ENCODE peak calls at places on chromosomes 6 and 20, in eight cellular contexts. C is heart right ventricle, A is mammary epithelial cell, D is A549, T is osteoblast, E is kidney, L is MM.1S, K is left ventricle myocardium inferior. B is an unnamed sample. For H3K4me1, the result is how much of the 10 kb centered on the place peaks cover.

GRCh38 chr20:10093087-10093591 is 58.4 kb downstream of the ANKEF1 start:
- DNase-seq in A (peak), C (no peak), K (no peak), E (no peak), L (no peak), D (peak), T (peak), B (no peak)

GRCh38 chr6:155444120-155444917 is 11.3 kb downstream of the NOX3 start:
- DNase-seq in E (no peak), A (peak), L (no peak), K (no peak), C (no peak), D (no peak), T (no peak), B (no peak)

GRCh38 chr6:3746119-3746691 is 5.3 kb downstream of the PXDC1 start:
- DNase-seq in D (no peak), E (peak), C (no peak), L (no peak), A (no peak), T (peak), K (no peak), B (no peak)

GRCh38 chr20:20411382-20411781 is 43.5 kb downstream of the INSM1 start:
- DNase-seq in K (no peak), A (no peak), C (no peak), E (no peak), D (no peak), L (no peak), T (no peak), B (no peak)

GRCh38 chr20:46894971-46895905 is 595 bp downstream of the EYA2 start:
- DNase-seq in C (no peak), K (no peak), T (peak), L (no peak), A (peak), D (no peak), E (peak), B (peak)

GRCh38 chr6:84789170-84789569 is 24.8 kb upstream of the TBX18 start:
- DNase-seq in A (no peak), K (no peak), C (no peak), E (no peak), T (no peak), L (no peak), D (no peak), B (no peak)

GRCh38 chr20:46720019-46720418 is 10.6 kb downstream of the SLC2A10 start:
- DNase-seq in L (no peak), T (no peak), K (no peak), E (no peak), C (no peak), A (no peak), D (no peak), B (peak)

GRCh38 chr6:137731960-137732616 is 135.0 kb upstream of the TNFAIP3 start:
- DNase-seq in A (peak), K (no peak), T (no peak), D (peak), E (no peak), L (no peak), C (no peak), B (no peak)

GRCh38 chr20:53943522-53944291 is 126.7 kb downstream of the BCAS1 start:
- DNase-seq in K (no peak), L (no peak), D (peak), A (no peak), C (peak), E (no peak), T (peak), B (peak)

GRCh38 chr6:46129301-46129633 is 522 bp upstream of the ENPP4 start:
- DNase-seq in E (no peak), A (no peak), D (no peak), C (no peak), K (no peak), T (no peak), L (no peak), B (no peak)

GRCh38 chr20:38514185-38514584 is 41.5 kb downstream of the RALGAPB start:
- DNase-seq in T (no peak), A (no peak), K (no peak), D (no peak), E (no peak), L (no peak), C (no peak), B (no peak)

GRCh38 chr6:127026247-127026646 is 92.2 kb upstream of the RSPO3 start:
- DNase-seq in E (no peak), K (no peak), C (no peak), T (peak), D (peak), A (peak), L (no peak), B (no peak)

GRCh38 chr6:149895702-149896310 is 2.1 kb downstream of the RAET1E start:
- DNase-seq in E (peak), K (peak), D (peak), C (peak), L (no peak), A (peak), T (no peak), B (peak)

GRCh38 chr6:105459884-105460283 is 57.0 kb upstream of the PREP start:
- DNase-seq in E (no peak), K (no peak), T (peak), D (peak), C (no peak), A (peak), L (no peak), B (no peak)

GRCh38 chr6:15763827-15764226 is 101.0 kb upstream of the DTNBP1 start:
- DNase-seq in T (no peak), L (no peak), D (no peak), E (no peak), A (no peak), K (no peak), C (peak), B (peak)

GRCh38 chr6:17038316-17038715 is 63.5 kb upstream of the STMND1 start:
- DNase-seq in C (no peak), D (no peak), E (no peak), A (no peak), K (no peak), T (no peak), L (no peak), B (no peak)

GRCh38 chr20:59752704-59753460 is 148.5 kb downstream of the PHACTR3 start:
- DNase-seq in E (no peak), D (no peak), A (no peak), K (peak), C (peak), L (peak), T (no peak), B (no peak)

GRCh38 chr6:29553268-29554057 is 6.1 kb downstream of the UBD start:
- DNase-seq in L (no peak), C (peak), A (peak), K (peak), T (peak), D (no peak), E (peak), B (peak)

GRCh38 chr20:59933849-59934585 is 580 bp upstream of the SYCP2 start:
- DNase-seq in C (peak), K (peak), E (peak), A (peak), D (peak), T (peak), L (peak), B (peak)

GRCh38 chr20:53660947-53661381 is 67.3 kb upstream of the ZNF217 start:
- DNase-seq in D (no peak), K (no peak), L (peak), T (no peak), E (no peak), C (no peak), A (no peak), B (no peak)

GRCh38 chr20:62921119-62921687 is 5.1 kb downstream of the DIDO1 start:
- DNase-seq in E (peak), L (peak), K (no peak), A (peak), D (peak), T (peak), C (peak), B (peak)

GRCh38 chr6:152981219-152981618 is 1.6 kb downstream of the FBXO5 start:
- DNase-seq in C (no peak), L (no peak), A (no peak), K (no peak), D (no peak), E (no peak), T (no peak), B (no peak)

GRCh38 chr6:111662794-111663231 is 57.1 kb upstream of the TRAF3IP2 start:
- DNase-seq in A (no peak), C (no peak), K (no peak), T (no peak), E (no peak), D (no peak), L (no peak), B (no peak)

GRCh38 chr20:35791823-35792222 is 20.0 kb downstream of the PHF20 start:
- DNase-seq in A (peak), C (no peak), T (peak), E (no peak), K (no peak), D (no peak), L (no peak), B (no peak)

GRCh38 chr6:121309768-121310473 is 24.4 kb downstream of the TBC1D32 start:
- DNase-seq in E (no peak), T (peak), L (no peak), K (no peak), D (no peak), A (peak), C (no peak), B (peak)

GRCh38 chr6:125314019-125314581 is 12.3 kb upstream of the HDDC2 start:
- DNase-seq in K (peak), C (peak), D (peak), T (no peak), A (peak), L (peak), E (no peak), B (peak)

GRCh38 chr6:52981215-52981910 is 13.7 kb downstream of the GSTA4 start:
- DNase-seq in T (no peak), C (no peak), A (no peak), L (no peak), E (no peak), K (no peak), D (no peak), B (no peak)

GRCh38 chr6:15213838-15214398 is 32.0 kb upstream of the JARID2 start:
- DNase-seq in E (no peak), D (no peak), C (no peak), T (peak), K (no peak), L (no peak), A (no peak), B (no peak)

GRCh38 chr6:106097368-106098231 is 11.5 kb downstream of the PRDM1 start:
- DNase-seq in L (peak), C (no peak), D (no peak), K (no peak), A (peak), E (no peak), T (no peak), B (peak)

GRCh38 chr6:7107578-7108195 is at the start of gene RREB1:
- DNase-seq in A (peak), C (peak), L (peak), K (peak), D (peak), T (peak), E (peak), B (peak)

GRCh38 chr20:2626853-2627541 is 25.4 kb upstream of the NOP56 start:
- DNase-seq in E (no peak), D (no peak), L (no peak), C (no peak), K (no peak), T (no peak), A (peak), B (peak)

GRCh38 chr6:141388666-141389065 is 744.1 kb upstream of the GJE1 start:
- DNase-seq in A (no peak), E (no peak), L (no peak), D (no peak), K (no peak), T (no peak), C (no peak), B (no peak)

GRCh38 chr6:5968817-5969726 is 37.7 kb downstream of the NRN1 start:
- DNase-seq in E (peak), L (peak), C (peak), D (no peak), T (peak), K (peak), A (peak), B (peak)

GRCh38 chr20:58542411-58543095 is 27.4 kb upstream of the APCDD1L start:
- DNase-seq in K (no peak), L (no peak), E (no peak), T (no peak), A (peak), C (no peak), D (no peak), B (no peak)

DNA sequence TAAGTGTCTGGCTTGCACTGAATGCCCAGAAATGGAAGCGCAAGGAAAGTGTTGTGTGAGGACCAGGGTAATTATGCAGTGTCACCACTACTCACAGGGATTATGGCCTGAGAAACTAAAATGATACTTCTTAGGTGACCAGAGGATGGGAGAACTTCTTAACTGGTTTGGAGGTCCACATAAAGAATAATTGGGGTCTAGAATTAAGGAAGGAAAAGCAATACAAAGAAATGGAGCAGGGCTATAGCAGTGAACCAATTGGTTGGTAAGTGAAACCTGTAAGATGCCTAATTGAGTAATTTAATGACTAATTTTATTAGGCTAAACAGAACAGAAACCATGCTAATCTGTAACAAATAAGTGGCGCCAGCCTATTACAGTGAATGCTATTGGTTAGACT is 5.3 kb downstream of the TSPYL4 start:
- DNase-seq in E (no peak), C (no peak), D (no peak), A (no peak), L (no peak), K (no peak), T (no peak), B (no peak)
- H3K4me1 ChIP-seq in E (under half), C (half or more), D (under half), A (under half), L (under half), K (half or more), T (half or more), B (under half)

GRCh38 chr6:90194371-90194841 is 102.2 kb downstream of the BACH2 start:
- DNase-seq in L (no peak), T (peak), E (no peak), D (no peak), K (no peak), C (no peak), A (peak), B (no peak)

GRCh38 chr6:90193359-90193758 is 103.3 kb downstream of the BACH2 start:
- DNase-seq in D (no peak), K (no peak), C (no peak), E (no peak), L (no peak), T (no peak), A (no peak), B (no peak)

GRCh38 chr6:90190752-90191393 is 105.8 kb downstream of the BACH2 start:
- DNase-seq in E (no peak), K (no peak), A (no peak), C (no peak), L (peak), T (no peak), D (no peak), B (no peak)

GRCh38 chr6:90195094-90195793 is 101.4 kb downstream of the BACH2 start:
- DNase-seq in T (no peak), A (no peak), D (no peak), K (no peak), C (no peak), L (no peak), E (no peak), B (no peak)

GRCh38 chr6:90192857-90193256 is 103.8 kb downstream of the BACH2 start:
- DNase-seq in C (no peak), A (no peak), L (no peak), E (no peak), K (no peak), D (no peak), T (no peak), B (no peak)
- TF ChIP-seq CTCF in C (no peak), A (no peak), L (no peak), E (no peak), K (no peak), D (no peak), T (no peak), B (no peak)

GRCh38 chr20:4811661-4812181 is 90.0 kb downstream of the PRND start:
- DNase-seq in T (no peak), L (no peak), D (no peak), K (peak), E (peak), C (peak), A (no peak), B (peak)

GRCh38 chr20:4812216-4812615 is 90.5 kb downstream of the PRND start:
- DNase-seq in E (peak), C (no peak), T (no peak), K (no peak), D (no peak), L (no peak), A (no peak), B (no peak)

GRCh38 chr20:4810446-4811019 is 88.8 kb downstream of the PRND start:
- DNase-seq in D (no peak), T (no peak), K (no peak), L (no peak), A (no peak), C (no peak), E (peak), B (no peak)

GRCh38 chr20:4812641-4813075 is 90.9 kb downstream of the PRND start:
- DNase-seq in A (no peak), D (no peak), E (peak), L (no peak), K (no peak), T (no peak), C (no peak), B (no peak)

DNA sequence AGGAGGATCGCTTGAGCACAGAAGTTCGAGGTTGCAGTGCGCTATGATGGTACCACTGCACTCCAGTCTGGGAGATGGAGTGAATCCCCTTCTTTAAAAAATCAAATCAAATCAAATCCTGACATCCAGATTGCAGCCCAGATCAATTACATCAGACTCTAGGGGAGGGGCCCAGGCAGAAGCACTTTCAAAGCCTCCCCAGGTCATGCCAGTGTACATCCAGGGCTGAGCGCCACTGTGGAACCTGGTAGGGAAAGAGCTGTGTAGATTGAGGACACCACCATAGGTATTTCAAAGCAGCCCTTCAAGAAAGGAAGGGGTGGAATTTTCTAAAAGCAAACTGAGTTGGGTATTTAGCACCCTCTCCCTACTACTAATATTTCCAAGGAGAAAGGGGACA is 89.5 kb downstream of the PRND start:
- DNase-seq in A (no peak), D (no peak), K (no peak), T (no peak), E (peak), C (no peak), L (no peak), B (no peak)
- H3K4me1 ChIP-seq in A (under half), D (under half), K (under half), T (under half), E (under half), C (half or more), L (under half), B (under half)

GRCh38 chr20:48635791-48636267 is 192.0 kb downstream of the PREX1 start:
- DNase-seq in T (peak), C (peak), D (peak), L (peak), E (peak), K (peak), A (peak), B (peak)
- TF ChIP-seq CTCF in T (peak), C (peak), D (peak), L (peak), E (peak), K (peak), A (peak), B (peak)

DNA sequence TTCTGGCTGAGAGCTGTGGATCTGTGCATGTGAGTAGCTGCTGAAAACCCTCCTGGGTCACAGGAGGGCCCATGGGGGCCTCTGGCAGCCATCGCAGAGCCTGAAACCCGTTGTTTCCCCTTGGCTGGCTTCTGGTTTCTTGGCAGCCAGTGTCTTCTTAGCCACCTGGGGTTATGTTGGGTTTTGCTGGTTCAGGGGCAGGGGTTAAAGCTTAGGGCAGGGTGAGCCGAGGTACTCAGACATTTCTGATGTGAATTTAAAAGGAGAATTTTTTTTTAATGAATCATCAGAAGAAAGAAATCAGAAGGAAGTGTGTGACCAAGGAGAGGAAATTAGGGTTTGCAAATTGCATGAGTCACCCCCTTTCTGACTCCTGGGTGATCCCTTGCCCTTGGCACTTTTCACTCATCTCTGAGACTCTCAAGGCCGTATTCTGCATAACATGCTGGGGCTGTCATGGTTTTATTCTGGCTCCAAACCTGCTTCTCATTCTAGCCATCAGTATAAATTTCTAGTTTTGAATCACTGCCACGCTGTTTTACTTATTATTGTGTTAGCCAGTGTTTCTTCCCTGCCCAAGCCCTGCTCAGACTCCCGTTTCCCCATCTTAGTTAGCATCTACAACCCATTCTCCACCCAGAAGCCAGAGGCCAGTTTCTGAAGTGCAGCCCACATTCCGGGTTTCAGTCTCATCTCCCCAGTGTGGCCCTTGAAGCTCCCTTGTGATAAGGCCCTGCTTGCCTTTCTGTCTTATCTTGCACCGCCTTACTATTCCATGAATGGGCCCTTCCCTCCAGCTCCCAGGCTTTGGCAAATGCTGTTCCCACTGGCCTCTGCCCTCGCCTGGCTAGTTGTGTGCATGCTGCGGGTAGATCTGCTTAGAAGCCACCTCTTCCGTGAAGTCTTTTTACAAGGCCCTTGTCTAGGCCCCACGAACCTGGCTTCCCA is 40.9 kb downstream of the TOX2 start:
- DNase-seq in C (no peak), K (no peak), L (peak), D (peak), A (peak), E (no peak), T (peak), B (peak)
- H3K4me1 ChIP-seq in C (under half), K (under half), L (half or more), D (half or more), A (under half), E (under half), T (under half), B (under half)

GRCh38 chr6:129568015-129568414 is 142.0 kb downstream of the ARHGAP18 start:
- DNase-seq in L (no peak), A (no peak), E (no peak), C (no peak), D (no peak), T (no peak), K (no peak), B (no peak)

GRCh38 chr6:129565331-129565730 is 144.6 kb downstream of the ARHGAP18 start:
- DNase-seq in K (no peak), A (no peak), E (no peak), C (no peak), T (no peak), L (no peak), D (no peak), B (no peak)

GRCh38 chr6:129567374-129567773 is 142.6 kb downstream of the ARHGAP18 start:
- DNase-seq in T (peak), L (peak), D (no peak), A (no peak), C (no peak), K (no peak), E (no peak), B (no peak)
- TF ChIP-seq CTCF in T (peak), L (peak), D (peak), A (peak), C (peak), K (peak), E (peak), B (no peak)